ENCODE peak calls at places on chromosome 21, in four cellular contexts. F is stimulated activated CD8-positive, alpha-beta memory T cell treated with anti-CD3 and anti-CD28 coated beads, Interleukin-4, amount 100 ng/mL, for 24 hours; Z is fibroblast of lung; E is effector memory CD4-positive, alpha-beta T cell. D is an unnamed sample.

GRCh38 chr21:35375115-35375514 is 326.0 kb upstream of the RUNX1 start:
- DNase-seq in F (no peak), E (no peak), Z (peak), D (no peak)

GRCh38 chr21:16912075-16912474 is 600.8 kb upstream of the CXADR start:
- DNase-seq in E (no peak), F (no peak), Z (peak), D (no peak)

GRCh38 chr21:41518757-41519156 is 10.8 kb upstream of the TMPRSS2 start:
- DNase-seq in Z (no peak), F (no peak), E (no peak), D (no peak)

GRCh38 chr21:16569679-16570078 is 839.9 kb downstream of the USP25 start:
- DNase-seq in F (no peak), Z (no peak), E (no peak), D (no peak)

GRCh38 chr21:29187939-29188338 is 57.5 kb downstream of the MAP3K7CL start:
- DNase-seq in Z (peak), E (no peak), F (no peak), D (no peak)

GRCh38 chr21:45424854-45425795 is 20.2 kb downstream of the COL18A1 start:
- DNase-seq in Z (no peak), E (no peak), F (no peak), D (no peak)

GRCh38 chr21:45383615-45384201 is 21.3 kb upstream of the COL18A1 start:
- DNase-seq in F (no peak), E (no peak), Z (no peak), D (no peak)

GRCh38 chr21:44419679-44420078 is 35.6 kb upstream of the LRRC3 start:
- DNase-seq in E (no peak), F (no peak), Z (no peak), D (no peak)

GRCh38 chr21:35335951-35336446 is 286.9 kb upstream of the RUNX1 start:
- DNase-seq in F (no peak), E (no peak), Z (no peak), D (no peak)

GRCh38 chr21:45208627-45208951 is 79.1 kb downstream of the POFUT2 start:
- DNase-seq in Z (peak), E (no peak), F (no peak), D (no peak)